ENCODE peak calls at places on chromosomes 2 and 18, in eight cellular contexts. J, K, D, R, Q, E, C and X are unnamed samples.

GRCh38 chr2:28252308-28252707 is 140.3 kb upstream of the FOSL2 start:
- DNase-seq in J (no peak), K (no peak), D (no peak), R (no peak), Q (no peak), E (no peak), C (no peak), X (no peak)

GRCh38 chr18:28767201-28767600 is 590.3 kb upstream of the CDH2 start:
- DNase-seq in J (no peak), K (no peak), D (no peak), R (no peak), Q (no peak), E (no peak), C (no peak), X (no peak)

GRCh38 chr2:3864943-3865664 is 161.7 kb downstream of the DCDC2C start:
- DNase-seq in J (no peak), K (peak), D (no peak), R (peak), Q (no peak), E (no peak), C (no peak), X (no peak)

GRCh38 chr18:76558881-76559667 is 64.0 kb upstream of the ZNF516 start:
- DNase-seq in J (no peak), K (peak), D (no peak), R (peak), Q (no peak), E (no peak), C (no peak), X (no peak)

GRCh38 chr2:233289590-233290424 is 17.8 kb upstream of the SAG start:
- DNase-seq in J (no peak), K (no peak), D (no peak), R (no peak), Q (no peak), E (no peak), C (no peak), X (no peak)

GRCh38 chr2:121707344-121707919 is 29.2 kb downstream of the NIFK start:
- DNase-seq in J (no peak), K (no peak), D (no peak), R (no peak), Q (no peak), E (no peak), C (no peak), X (no peak)

GRCh38 chr18:22337311-22337710 is 80.4 kb downstream of the CTAGE1 start:
- DNase-seq in J (no peak), K (no peak), D (no peak), R (no peak), Q (no peak), E (no peak), C (no peak), X (no peak)

GRCh38 chr18:79574938-79575525 is 104.6 kb upstream of the CTDP1 start:
- DNase-seq in J (no peak), K (no peak), D (no peak), R (no peak), Q (no peak), E (no peak), C (peak), X (no peak)

GRCh38 chr2:205755923-205756322 is 73.6 kb downstream of the NRP2 start:
- DNase-seq in J (no peak), K (no peak), D (no peak), R (no peak), Q (no peak), E (no peak), C (peak), X (no peak)